ENCODE peak calls at places on chromosomes 1 and 21, in seven cellular contexts. H is neural progenitor cell, S is GM23248, G is hepatocyte, Z is stomach, B is IMR-90, R is cardiac muscle cell. I is an unnamed sample.
A peak's percentile ranks its signal among the peaks of the same experiment; 100 is the strongest.

GRCh38 chr1:99825702-99826101 is 24.5 kb upstream of the AGL start:
- DNase-seq in S (no peak), R (no peak), H (no peak), Z (no peak), G (no peak), B (no peak), I (no peak)

GRCh38 chr1:212650228-212650627 is 41.7 kb downstream of the ATF3 start:
- DNase-seq in H (no peak), Z (no peak), B (no peak), S (no peak), R (no peak), G (no peak), I (peak; percentile 27)

GRCh38 chr1:62687421-62687902 is 724 bp downstream of the DOCK7 start:
- DNase-seq in H (peak; percentile 81), Z (peak; percentile 29), G (peak; percentile 58), S (peak; percentile 66), B (peak; percentile 43), R (peak; percentile 79), I (peak; percentile 65)

GRCh38 chr1:28132110-28132897 is 43.9 kb upstream of the EYA3 start:
- DNase-seq in H (no peak), S (no peak), R (no peak), B (no peak), Z (no peak), G (no peak), I (no peak)

GRCh38 chr1:181104790-181105133 is 16.3 kb downstream of the IER5 start:
- DNase-seq in H (peak; percentile 91), Z (no peak), G (peak; percentile 63), B (no peak), S (peak; percentile 71), R (peak; percentile 67), I (peak; percentile 61)

GRCh38 chr1:33381979-33382378 is 48.9 kb downstream of the PHC2 start:
- DNase-seq in Z (no peak), G (no peak), S (no peak), H (no peak), B (no peak), R (no peak), I (no peak)

GRCh38 chr21:42225571-42226155 is 6.7 kb downstream of the ABCG1 start:
- DNase-seq in B (no peak), Z (no peak), H (no peak), S (no peak), G (no peak), R (no peak), I (no peak)

GRCh38 chr1:153155542-153155941 is 4.9 kb upstream of the SPRR2G start:
- DNase-seq in R (no peak), Z (no peak), S (no peak), H (no peak), G (no peak), B (no peak), I (no peak)

GRCh38 chr1:243251544-243251943 is 3.5 kb downstream of the CEP170 start:
- DNase-seq in B (no peak), R (no peak), S (peak; percentile 35), G (no peak), H (no peak), Z (no peak), I (no peak)

GRCh38 chr21:44551290-44552015 is at the start of gene KRTAP10-2:
- DNase-seq in Z (peak; percentile 21), S (no peak), H (no peak), G (no peak), B (no peak), R (no peak), I (no peak)

GRCh38 chr1:112262301-112262700 is 133.7 kb upstream of the CTTNBP2NL start:
- DNase-seq in B (no peak), G (no peak), S (no peak), Z (no peak), H (no peak), R (no peak), I (no peak)

GRCh38 chr1:18230840-18231239 is 123.2 kb downstream of the IGSF21 start:
- DNase-seq in B (no peak), G (no peak), S (no peak), H (no peak), Z (no peak), R (no peak), I (no peak)

GRCh38 chr21:39781331-39781730 is 36.3 kb downstream of the IGSF5 start:
- DNase-seq in S (no peak), B (no peak), G (no peak), H (no peak), R (no peak), Z (no peak), I (no peak)

GRCh38 chr21:41542727-41543126 is 34.8 kb upstream of the TMPRSS2 start:
- DNase-seq in R (no peak), G (no peak), B (no peak), H (no peak), S (no peak), Z (no peak), I (no peak)

GRCh38 chr1:172999349-172999748 is 51.4 kb downstream of the TNFSF18 start:
- DNase-seq in H (peak; percentile 11), R (no peak), G (no peak), S (no peak), Z (no peak), B (no peak), I (no peak)

DNA sequence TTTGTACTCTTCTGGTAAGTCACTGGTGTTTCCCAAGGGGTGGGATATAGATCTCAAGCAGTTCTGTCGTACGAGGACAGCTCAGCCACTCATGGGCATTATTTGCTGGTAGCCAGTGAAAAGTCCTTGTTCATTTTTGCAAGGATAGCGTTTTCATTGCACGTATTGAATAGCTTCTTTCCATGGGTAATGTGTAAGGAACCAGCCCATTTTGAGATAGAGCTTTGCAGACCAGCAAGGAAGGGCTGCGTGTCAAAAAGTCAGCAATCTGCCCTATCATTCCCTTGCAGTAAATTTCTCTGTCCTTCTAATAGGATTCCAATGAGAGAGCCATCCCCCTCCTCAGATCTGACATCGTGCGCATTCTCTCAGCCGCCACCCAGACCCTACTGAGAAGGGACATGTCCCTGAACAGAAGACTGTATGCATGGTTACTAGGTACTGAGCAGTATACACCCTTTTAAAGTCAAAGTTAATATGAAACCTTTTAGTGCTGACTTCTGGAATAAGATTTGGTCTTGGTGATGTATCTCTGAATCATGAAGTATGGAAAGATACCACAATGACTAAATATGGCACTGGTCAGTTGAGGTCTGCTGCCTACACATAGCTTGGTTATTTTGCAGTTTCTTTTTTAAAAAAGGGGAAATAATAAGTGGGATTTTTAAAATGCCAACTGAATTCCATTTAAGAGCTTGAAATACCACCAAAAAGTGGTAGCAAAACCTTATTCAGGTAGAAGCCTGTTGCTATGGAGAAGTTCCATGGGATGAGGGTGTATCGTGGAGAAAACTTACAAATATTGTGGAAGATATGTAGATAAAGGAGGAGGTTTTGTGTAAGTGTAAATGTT is 55.3 kb downstream of the DOP1B start:
- DNase-seq in H (no peak), S (peak; percentile 89), G (no peak), B (peak; percentile 93), Z (no peak), R (no peak), I (peak; percentile 65)
- H3K4me3 ChIP-seq in H (no peak overlapping the region), S (peak overlapping the region; percentile 54), G (no peak overlapping the region), B (no peak overlapping the region), Z (no peak overlapping the region), R (no peak overlapping the region), I (no peak overlapping the region)

GRCh38 chr1:32137111-32137510 is 29.3 kb downstream of the KPNA6 start:
- DNase-seq in G (no peak), R (no peak), H (no peak), B (no peak), S (no peak), Z (no peak), I (no peak)

GRCh38 chr1:32142446-32143301 is 34.8 kb downstream of the KPNA6 start:
- DNase-seq in Z (peak; percentile 31), G (peak; percentile 85), H (no peak), R (peak; percentile 11), S (peak; percentile 96), B (peak; percentile 88), I (peak; percentile 86)

GRCh38 chr1:32144033-32144432 is 35.4 kb upstream of the TXLNA start:
- DNase-seq in S (no peak), B (no peak), H (no peak), G (no peak), Z (no peak), R (no peak), I (no peak)

GRCh38 chr1:32138965-32139364 is 31.1 kb downstream of the KPNA6 start:
- DNase-seq in R (no peak), S (peak; percentile 54), H (no peak), G (peak; percentile 9), B (peak; percentile 55), Z (no peak), I (peak; percentile 51)
- H3K4me1 ChIP-seq in R (peaks cover 3% of the 10 kb centered on the region), S (peaks cover 33% of the 10 kb centered on the region), H (no peaks in the 10 kb centered on the region), G (peaks cover 9% of the 10 kb centered on the region), B (peaks cover 12% of the 10 kb centered on the region), Z (peaks cover 8% of the 10 kb centered on the region), I (peaks cover 15% of the 10 kb centered on the region)

GRCh38 chr1:228299211-228299610 is 91.4 kb downstream of the OBSCN start:
- DNase-seq in G (no peak), S (no peak), B (no peak), Z (no peak), R (no peak), H (no peak), I (no peak)

GRCh38 chr1:228297822-228298221 is 90.0 kb downstream of the OBSCN start:
- DNase-seq in H (no peak), Z (no peak), B (no peak), G (no peak), R (no peak), S (no peak), I (no peak)

GRCh38 chr1:228295981-228296380 is 88.1 kb downstream of the OBSCN start:
- DNase-seq in B (peak; percentile 8), S (no peak), G (no peak), R (no peak), H (no peak), Z (no peak), I (no peak)

GRCh38 chr1:228298471-228298870 is 90.6 kb downstream of the OBSCN start:
- DNase-seq in G (no peak), S (no peak), B (no peak), H (no peak), Z (no peak), R (no peak), I (no peak)

GRCh38 chr1:228297242-228297641 is 89.4 kb downstream of the OBSCN start:
- DNase-seq in R (no peak), B (no peak), S (no peak), H (no peak), Z (no peak), G (no peak), I (no peak)
- H3K9me3 ChIP-seq in R (no peaks in the 10 kb centered on the region), B (peaks cover 5% of the 10 kb centered on the region), S (peaks cover 3% of the 10 kb centered on the region), H (peaks cover 10% of the 10 kb centered on the region), Z (peaks cover 32% of the 10 kb centered on the region), G (no peaks in the 10 kb centered on the region), I (peaks cover 49% of the 10 kb centered on the region)

GRCh38 chr1:230143534-230143933 is 76.5 kb downstream of the GALNT2 start:
- DNase-seq in S (no peak), G (no peak), Z (no peak), H (no peak), B (no peak), R (peak; percentile 45), I (no peak)

GRCh38 chr1:230145953-230146476 is 79.0 kb downstream of the GALNT2 start:
- DNase-seq in Z (no peak), G (no peak), H (no peak), B (no peak), S (no peak), R (no peak), I (no peak)

GRCh38 chr1:230144010-230144614 is 77.1 kb downstream of the GALNT2 start:
- DNase-seq in R (no peak), H (no peak), B (no peak), S (no peak), Z (no peak), G (peak; percentile 37), I (no peak)

GRCh38 chr1:230145505-230145899 is 78.5 kb downstream of the GALNT2 start:
- DNase-seq in G (no peak), B (no peak), S (no peak), Z (no peak), R (no peak), H (no peak), I (no peak)

GRCh38 chr1:230144765-230145504 is 77.9 kb downstream of the GALNT2 start:
- DNase-seq in S (no peak), Z (no peak), G (no peak), B (no peak), H (no peak), R (no peak), I (no peak)
- H3K4me3 ChIP-seq in S (no peak overlapping the region), Z (no peak overlapping the region), G (no peak overlapping the region), B (no peak overlapping the region), H (no peak overlapping the region), R (no peak overlapping the region), I (no peak overlapping the region)